ENCODE peak calls at places on chromosomes 1 and 21, in nine cellular contexts. One of them, this sample, is unnamed.
A peak's percentile ranks its signal among the peaks of the same experiment; 100 is the strongest.

GRCh38 chr1:20068722-20069121 is 1.3 kb upstream of the PLA2G5 start:
- DNase-seq in AG10803: no peak
- DNase-seq in HepG2: no peak
- DNase-seq in AG09309: no peak
- DNase-seq in foreskin fibroblast: no peak
- DNase-seq in bronchial epithelial cell: no peak
- DNase-seq in Caco-2: no peak
- DNase-seq in AG09319: no peak
- DNase-seq in fibroblast of mammary gland: no peak
- DNase-seq in this sample: no peak

GRCh38 chr1:54835970-54836369 is 34.8 kb upstream of the TTC22 start:
- DNase-seq in AG10803: no peak
- DNase-seq in HepG2: no peak
- DNase-seq in AG09309: no peak
- DNase-seq in foreskin fibroblast: no peak
- DNase-seq in bronchial epithelial cell: no peak
- DNase-seq in Caco-2: no peak
- DNase-seq in AG09319: no peak
- DNase-seq in fibroblast of mammary gland: no peak
- DNase-seq in this sample: no peak

GRCh38 chr1:168507828-168508227 is 36.0 kb downstream of the XCL2 start:
- DNase-seq in AG10803: no peak
- DNase-seq in HepG2: no peak
- DNase-seq in AG09309: no peak
- DNase-seq in foreskin fibroblast: no peak
- DNase-seq in bronchial epithelial cell: no peak
- DNase-seq in Caco-2: no peak
- DNase-seq in AG09319: no peak
- DNase-seq in fibroblast of mammary gland: no peak
- DNase-seq in this sample: no peak

GRCh38 chr1:15617874-15618684 is 821 bp downstream of the DDI2 start:
- DNase-seq in AG10803: no peak
- DNase-seq in HepG2: peak; percentile 74
- DNase-seq in AG09309: no peak
- DNase-seq in foreskin fibroblast: peak; percentile 39
- DNase-seq in bronchial epithelial cell: peak; percentile 81
- DNase-seq in Caco-2: peak; percentile 39
- DNase-seq in AG09319: no peak
- DNase-seq in fibroblast of mammary gland: peak; percentile 18
- DNase-seq in this sample: no peak

GRCh38 chr21:15870819-15871218 is 141.0 kb downstream of the USP25 start:
- DNase-seq in AG10803: no peak
- DNase-seq in HepG2: no peak
- DNase-seq in AG09309: no peak
- DNase-seq in foreskin fibroblast: no peak
- DNase-seq in bronchial epithelial cell: no peak
- DNase-seq in Caco-2: no peak
- DNase-seq in AG09319: no peak
- DNase-seq in fibroblast of mammary gland: no peak
- DNase-seq in this sample: no peak

GRCh38 chr1:40030528-40031135 is 9.9 kb upstream of the CAP1 start:
- DNase-seq in AG10803: peak; percentile 31
- DNase-seq in HepG2: no peak
- DNase-seq in AG09309: no peak
- DNase-seq in foreskin fibroblast: peak; percentile 39
- DNase-seq in bronchial epithelial cell: peak; percentile 53
- DNase-seq in Caco-2: no peak
- DNase-seq in AG09319: no peak
- DNase-seq in fibroblast of mammary gland: peak; percentile 17
- DNase-seq in this sample: no peak

GRCh38 chr1:176559474-176560390 is 96.8 kb downstream of the PAPPA2 start:
- DNase-seq in AG10803: peak; percentile 69
- DNase-seq in HepG2: peak; percentile 58
- DNase-seq in AG09309: peak; percentile 41
- DNase-seq in foreskin fibroblast: peak; percentile 86
- DNase-seq in bronchial epithelial cell: peak; percentile 43
- DNase-seq in Caco-2: peak; percentile 60
- DNase-seq in AG09319: peak; percentile 32
- DNase-seq in fibroblast of mammary gland: peak; percentile 81
- DNase-seq in this sample: peak; percentile 19

GRCh38 chr21:36010801-36011200 is 49.5 kb downstream of the SETD4 start:
- DNase-seq in AG10803: peak; percentile 16
- DNase-seq in HepG2: no peak
- DNase-seq in AG09309: no peak
- DNase-seq in foreskin fibroblast: no peak
- DNase-seq in bronchial epithelial cell: no peak
- DNase-seq in Caco-2: no peak
- DNase-seq in AG09319: no peak
- DNase-seq in fibroblast of mammary gland: no peak
- DNase-seq in this sample: no peak

GRCh38 chr1:200367841-200368534 is 41.8 kb downstream of the ZNF281 start:
- DNase-seq in AG10803: peak; percentile 90
- DNase-seq in HepG2: no peak
- DNase-seq in AG09309: peak; percentile 80
- DNase-seq in foreskin fibroblast: no peak
- DNase-seq in bronchial epithelial cell: no peak
- DNase-seq in Caco-2: no peak
- DNase-seq in AG09319: no peak
- DNase-seq in fibroblast of mammary gland: peak; percentile 88
- DNase-seq in this sample: peak; percentile 81

GRCh38 chr1:164760585-164760968 is 201.6 kb downstream of the PBX1 start:
- DNase-seq in AG10803: peak; percentile 79
- DNase-seq in HepG2: no peak
- DNase-seq in AG09309: no peak
- DNase-seq in foreskin fibroblast: peak; percentile 72
- DNase-seq in bronchial epithelial cell: no peak
- DNase-seq in Caco-2: no peak
- DNase-seq in AG09319: no peak
- DNase-seq in fibroblast of mammary gland: peak; percentile 70
- DNase-seq in this sample: no peak

GRCh38 chr1:29599071-29599470 is 362.7 kb downstream of the PTPRU start:
- DNase-seq in AG10803: no peak
- DNase-seq in HepG2: no peak
- DNase-seq in AG09309: no peak
- DNase-seq in foreskin fibroblast: no peak
- DNase-seq in bronchial epithelial cell: no peak
- DNase-seq in Caco-2: no peak
- DNase-seq in AG09319: no peak
- DNase-seq in fibroblast of mammary gland: no peak
- DNase-seq in this sample: no peak

GRCh38 chr1:207885129-207886032 is 25.5 kb downstream of the CD34 start:
- DNase-seq in AG10803: peak; percentile 88
- DNase-seq in HepG2: peak; percentile 70
- DNase-seq in AG09309: peak; percentile 46
- DNase-seq in foreskin fibroblast: peak; percentile 94
- DNase-seq in bronchial epithelial cell: peak; percentile 58
- DNase-seq in Caco-2: peak; percentile 87
- DNase-seq in AG09319: peak; percentile 74
- DNase-seq in fibroblast of mammary gland: peak; percentile 86
- DNase-seq in this sample: peak; percentile 72

GRCh38 chr1:242739246-242739645 is 214.7 kb upstream of the PLD5 start:
- DNase-seq in AG10803: no peak
- DNase-seq in HepG2: no peak
- DNase-seq in AG09309: no peak
- DNase-seq in foreskin fibroblast: no peak
- DNase-seq in bronchial epithelial cell: no peak
- DNase-seq in Caco-2: no peak
- DNase-seq in AG09319: no peak
- DNase-seq in fibroblast of mammary gland: no peak
- DNase-seq in this sample: no peak

GRCh38 chr1:54487571-54488050 is 60.4 kb upstream of the ACOT11 start:
- DNase-seq in AG10803: no peak
- DNase-seq in HepG2: no peak
- DNase-seq in AG09309: no peak
- DNase-seq in foreskin fibroblast: peak; percentile 56
- DNase-seq in bronchial epithelial cell: no peak
- DNase-seq in Caco-2: no peak
- DNase-seq in AG09319: no peak
- DNase-seq in fibroblast of mammary gland: no peak
- DNase-seq in this sample: no peak

GRCh38 chr1:43706598-43707190 is 642 bp upstream of the ST3GAL3 start:
- DNase-seq in AG10803: peak; percentile 17
- DNase-seq in HepG2: peak; percentile 20
- DNase-seq in AG09309: no peak
- DNase-seq in foreskin fibroblast: peak; percentile 69
- DNase-seq in bronchial epithelial cell: peak; percentile 44
- DNase-seq in Caco-2: peak; percentile 51
- DNase-seq in AG09319: no peak
- DNase-seq in fibroblast of mammary gland: peak; percentile 31
- DNase-seq in this sample: no peak

GRCh38 chr1:156767879-156768608 is 709 bp downstream of the PRCC start:
- DNase-seq in AG10803: peak; percentile 18
- DNase-seq in HepG2: no peak
- DNase-seq in AG09309: no peak
- DNase-seq in foreskin fibroblast: peak; percentile 42
- DNase-seq in bronchial epithelial cell: no peak
- DNase-seq in Caco-2: no peak
- DNase-seq in AG09319: no peak
- DNase-seq in fibroblast of mammary gland: no peak
- DNase-seq in this sample: no peak

GRCh38 chr1:205504311-205505075 is at the start of gene CDK18:
- DNase-seq in AG10803: no peak
- DNase-seq in HepG2: peak; percentile 78
- DNase-seq in AG09309: no peak
- DNase-seq in foreskin fibroblast: peak; percentile 28
- DNase-seq in bronchial epithelial cell: peak; percentile 67
- DNase-seq in Caco-2: peak; percentile 77
- DNase-seq in AG09319: no peak
- DNase-seq in fibroblast of mammary gland: no peak
- DNase-seq in this sample: no peak

GRCh38 chr21:41359289-41359688 is 2.5 kb upstream of the MX2 start:
- DNase-seq in AG10803: no peak
- DNase-seq in HepG2: no peak
- DNase-seq in AG09309: no peak
- DNase-seq in foreskin fibroblast: no peak
- DNase-seq in bronchial epithelial cell: no peak
- DNase-seq in Caco-2: no peak
- DNase-seq in AG09319: no peak
- DNase-seq in fibroblast of mammary gland: no peak
- DNase-seq in this sample: no peak
- TF ChIP-seq CTCF in AG10803: no peak
- TF ChIP-seq CTCF in HepG2: no peak
- TF ChIP-seq CTCF in AG09309: no peak
- TF ChIP-seq CTCF in foreskin fibroblast: no peak
- TF ChIP-seq CTCF in bronchial epithelial cell: no peak
- TF ChIP-seq CTCF in Caco-2: peak; percentile 14
- TF ChIP-seq CTCF in AG09319: no peak
- TF ChIP-seq CTCF in fibroblast of mammary gland: no peak
- TF ChIP-seq CTCF in this sample: no peak

GRCh38 chr1:109994654-109995053 is 10.1 kb downstream of the AHCYL1 start:
- DNase-seq in AG10803: no peak
- DNase-seq in HepG2: no peak
- DNase-seq in AG09309: no peak
- DNase-seq in foreskin fibroblast: no peak
- DNase-seq in bronchial epithelial cell: no peak
- DNase-seq in Caco-2: no peak
- DNase-seq in AG09319: no peak
- DNase-seq in fibroblast of mammary gland: no peak
- DNase-seq in this sample: no peak

GRCh38 chr1:109997867-109998229 is 13.3 kb downstream of the AHCYL1 start:
- DNase-seq in AG10803: no peak
- DNase-seq in HepG2: no peak
- DNase-seq in AG09309: no peak
- DNase-seq in foreskin fibroblast: peak; percentile 19
- DNase-seq in bronchial epithelial cell: no peak
- DNase-seq in Caco-2: no peak
- DNase-seq in AG09319: no peak
- DNase-seq in fibroblast of mammary gland: no peak
- DNase-seq in this sample: no peak

GRCh38 chr1:109996476-109996875 is 11.9 kb downstream of the AHCYL1 start:
- DNase-seq in AG10803: peak; percentile 55
- DNase-seq in HepG2: no peak
- DNase-seq in AG09309: peak; percentile 65
- DNase-seq in foreskin fibroblast: peak; percentile 57
- DNase-seq in bronchial epithelial cell: no peak
- DNase-seq in Caco-2: no peak
- DNase-seq in AG09319: no peak
- DNase-seq in fibroblast of mammary gland: peak; percentile 68
- DNase-seq in this sample: peak; percentile 86

GRCh38 chr1:109995536-109995935 is 11.0 kb downstream of the AHCYL1 start:
- DNase-seq in AG10803: no peak
- DNase-seq in HepG2: no peak
- DNase-seq in AG09309: no peak
- DNase-seq in foreskin fibroblast: no peak
- DNase-seq in bronchial epithelial cell: peak; percentile 59
- DNase-seq in Caco-2: no peak
- DNase-seq in AG09319: no peak
- DNase-seq in fibroblast of mammary gland: no peak
- DNase-seq in this sample: no peak

GRCh38 chr1:109997204-109997866 is 12.8 kb downstream of the AHCYL1 start:
- DNase-seq in AG10803: no peak
- DNase-seq in HepG2: no peak
- DNase-seq in AG09309: no peak
- DNase-seq in foreskin fibroblast: peak; percentile 18
- DNase-seq in bronchial epithelial cell: no peak
- DNase-seq in Caco-2: no peak
- DNase-seq in AG09319: no peak
- DNase-seq in fibroblast of mammary gland: no peak
- DNase-seq in this sample: no peak
- TF ChIP-seq CTCF in AG10803: no peak
- TF ChIP-seq CTCF in HepG2: no peak
- TF ChIP-seq CTCF in AG09309: no peak
- TF ChIP-seq CTCF in foreskin fibroblast: no peak
- TF ChIP-seq CTCF in bronchial epithelial cell: no peak
- TF ChIP-seq CTCF in Caco-2: no peak
- TF ChIP-seq CTCF in AG09319: no peak
- TF ChIP-seq CTCF in fibroblast of mammary gland: no peak
- TF ChIP-seq CTCF in this sample: no peak

GRCh38 chr1:33371334-33371733 is 50.4 kb upstream of the A3GALT2 start:
- DNase-seq in AG10803: no peak
- DNase-seq in HepG2: no peak
- DNase-seq in AG09309: no peak
- DNase-seq in foreskin fibroblast: no peak
- DNase-seq in bronchial epithelial cell: no peak
- DNase-seq in Caco-2: no peak
- DNase-seq in AG09319: no peak
- DNase-seq in fibroblast of mammary gland: no peak
- DNase-seq in this sample: no peak
- TF ChIP-seq CTCF in AG10803: no peak
- TF ChIP-seq CTCF in HepG2: no peak
- TF ChIP-seq CTCF in AG09309: no peak
- TF ChIP-seq CTCF in foreskin fibroblast: no peak
- TF ChIP-seq CTCF in bronchial epithelial cell: no peak
- TF ChIP-seq CTCF in Caco-2: no peak
- TF ChIP-seq CTCF in AG09319: no peak
- TF ChIP-seq CTCF in fibroblast of mammary gland: no peak
- TF ChIP-seq CTCF in this sample: no peak

DNA sequence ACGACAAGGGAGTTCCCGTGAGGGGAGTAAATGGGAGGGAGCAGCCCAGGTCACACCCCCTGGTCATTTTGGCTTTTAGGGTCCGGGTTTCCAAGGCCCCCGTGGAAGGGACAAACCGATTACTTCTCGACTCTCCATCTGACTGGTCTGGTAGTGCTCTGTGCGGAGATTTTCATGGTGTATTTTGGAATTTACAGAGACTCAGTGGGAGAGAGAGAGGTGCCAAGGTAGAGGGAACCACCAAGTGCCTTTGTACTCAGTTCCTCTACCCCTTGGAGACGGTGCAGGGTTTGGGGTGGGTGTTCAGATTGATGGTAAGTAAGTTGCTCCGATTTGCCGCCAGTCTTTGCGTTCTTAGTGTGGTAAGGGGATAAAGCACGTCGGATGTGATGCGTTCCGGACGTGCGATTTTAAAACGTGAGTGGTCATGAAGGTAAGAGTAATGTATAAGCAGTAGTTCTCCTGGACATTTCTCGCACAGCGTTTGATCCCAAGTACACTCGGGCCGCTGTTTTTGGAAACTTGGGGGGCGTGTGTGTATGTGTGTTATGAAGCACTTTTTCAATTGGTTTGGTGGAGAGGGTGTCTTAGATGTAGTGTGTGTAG is 664 bp downstream of the SUCO start:
- DNase-seq in AG10803: peak; percentile 15
- DNase-seq in HepG2: peak; percentile 10
- DNase-seq in AG09309: peak; percentile 11
- DNase-seq in foreskin fibroblast: peak; percentile 43
- DNase-seq in bronchial epithelial cell: peak; percentile 40
- DNase-seq in Caco-2: peak; percentile 14
- DNase-seq in AG09319: no peak
- DNase-seq in fibroblast of mammary gland: peak; percentile 31
- DNase-seq in this sample: no peak
- TF ChIP-seq CTCF in AG10803: no peak
- TF ChIP-seq CTCF in HepG2: no peak
- TF ChIP-seq CTCF in AG09309: no peak
- TF ChIP-seq CTCF in foreskin fibroblast: no peak
- TF ChIP-seq CTCF in bronchial epithelial cell: no peak
- TF ChIP-seq CTCF in Caco-2: no peak
- TF ChIP-seq CTCF in AG09319: no peak
- TF ChIP-seq CTCF in fibroblast of mammary gland: no peak
- TF ChIP-seq CTCF in this sample: no peak

This sample was measured in HFFc6.